ENCODE peak calls at places on chromosomes 16 and 17, in ten cellular contexts. F, N, G, M, U, C, T, D, I and Z are unnamed samples.
A peak's percentile ranks its signal among the peaks of the same experiment; 100 is the strongest.

GRCh38 chr16:85759631-85760419 is 8.9 kb upstream of the C16orf74 start:
- DNase-seq in F (peak; percentile 52), N (no peak), G (no peak), M (peak; percentile 33), U (no peak), C (no peak), T (peak; percentile 67), D (no peak), I (no peak), Z (peak; percentile 40)

GRCh38 chr17:81803728-81804558 is at the start of gene GCGR:
- DNase-seq in F (no peak), N (no peak), G (no peak), M (no peak), U (no peak), C (no peak), T (no peak), D (no peak), I (no peak), Z (no peak)

GRCh38 chr16:74999683-75000480 is 1.1 kb downstream of the ZNRF1 start:
- DNase-seq in F (peak; percentile 41), N (no peak), G (no peak), M (peak; percentile 27), U (no peak), C (peak; percentile 58), T (peak; percentile 65), D (no peak), I (peak; percentile 33), Z (peak; percentile 51)

GRCh38 chr17:48544356-48545021 is 420 bp downstream of the HOXB2 start:
- DNase-seq in F (no peak), N (peak; percentile 71), G (peak; percentile 91), M (peak; percentile 45), U (no peak), C (peak; percentile 30), T (peak; percentile 62), D (peak; percentile 63), I (no peak), Z (no peak)

GRCh38 chr16:49441366-49441780 is 67.8 kb downstream of the C16orf78 start:
- DNase-seq in F (no peak), N (no peak), G (no peak), M (peak; percentile 70), U (no peak), C (peak; percentile 83), T (peak; percentile 47), D (no peak), I (no peak), Z (peak; percentile 59)

GRCh38 chr17:73071387-73071999 is 21.0 kb downstream of the SLC39A11 start:
- DNase-seq in F (no peak), N (no peak), G (no peak), M (no peak), U (no peak), C (no peak), T (no peak), D (no peak), I (no peak), Z (no peak)

GRCh38 chr17:50035421-50035879 is 20.5 kb upstream of the ITGA3 start:
- DNase-seq in F (no peak), N (no peak), G (no peak), M (no peak), U (no peak), C (no peak), T (no peak), D (no peak), I (no peak), Z (no peak)

GRCh38 chr17:80951121-80952090 is 40.2 kb upstream of the CHMP6 start:
- DNase-seq in F (no peak), N (no peak), G (no peak), M (no peak), U (no peak), C (no peak), T (no peak), D (no peak), I (no peak), Z (no peak)